ENCODE peak calls at places on chromosomes 7 and 10, in six cellular contexts. D is epithelial cell of proximal tubule, K is epithelial cell of esophagus, L is A549, F is neural crest cell, R is heart left ventricle. J is an unnamed sample.

GRCh38 chr7:140506788-140507464 is 27.6 kb upstream of the MKRN1 start:
- DNase-seq in D (no peak), K (peak; percentile 66), L (no peak), F (no peak), R (peak; percentile 84), J (peak; percentile 49)

GRCh38 chr7:43721193-43721806 is 8.0 kb downstream of the COA1 start:
- DNase-seq in D (no peak), K (peak; percentile 61), L (peak; percentile 23), F (no peak), R (no peak), J (no peak)

GRCh38 chr7:107262857-107263256 is 94.1 kb downstream of the HBP1 start:
- DNase-seq in D (no peak), K (no peak), L (no peak), F (no peak), R (no peak), J (no peak)

GRCh38 chr7:85719981-85720963 is 533.4 kb upstream of the SEMA3D start:
- DNase-seq in D (peak; percentile 46), K (peak; percentile 81), L (no peak), F (no peak), R (no peak), J (no peak)

GRCh38 chr7:34277016-34277800 is 371.9 kb downstream of the BMPER start:
- DNase-seq in D (no peak), K (peak; percentile 43), L (no peak), F (no peak), R (no peak), J (no peak)

GRCh38 chr10:124319926-124320391 is 98.8 kb downstream of the OAT start:
- DNase-seq in D (no peak), K (no peak), L (no peak), F (no peak), R (no peak), J (no peak)

GRCh38 chr10:123146013-123146891 is 1.7 kb upstream of the HMX2 start:
- DNase-seq in D (no peak), K (no peak), L (no peak), F (no peak), R (no peak), J (no peak)

GRCh38 chr7:1752771-1753562 is 82.9 kb downstream of the ELFN1 start:
- DNase-seq in D (no peak), K (no peak), L (no peak), F (no peak), R (no peak), J (no peak)

GRCh38 chr7:139776486-139777303 is 1.1 kb downstream of the HIPK2 start:
- DNase-seq in D (no peak), K (no peak), L (peak; percentile 52), F (peak; percentile 22), R (no peak), J (no peak)

GRCh38 chr10:111756541-111757061 is 427.0 kb downstream of the GPAM start:
- DNase-seq in D (no peak), K (peak; percentile 37), L (peak; percentile 1), F (peak; percentile 47), R (peak; percentile 27), J (peak; percentile 54)

GRCh38 chr7:121545418-121545817 is 149.3 kb upstream of the FAM3C start:
- DNase-seq in D (peak; percentile 69), K (peak; percentile 73), L (no peak), F (no peak), R (no peak), J (no peak)

GRCh38 chr10:75208177-75208576 is 2.4 kb upstream of the VDAC2 start:
- DNase-seq in D (no peak), K (peak; percentile 99), L (no peak), F (no peak), R (peak; percentile 32), J (no peak)

GRCh38 chr10:5283305-5284158 is 81.2 kb upstream of the UCN3 start:
- DNase-seq in D (peak; percentile 77), K (peak; percentile 74), L (peak; percentile 60), F (peak; percentile 23), R (peak; percentile 62), J (peak; percentile 11)

GRCh38 chr10:91247360-91248111 is 27.1 kb downstream of the PCGF5 start:
- DNase-seq in D (no peak), K (peak; percentile 14), L (no peak), F (no peak), R (no peak), J (no peak)

GRCh38 chr10:5977471-5978370 is at the start of gene IL15RA:
- DNase-seq in D (no peak), K (peak; percentile 68), L (peak; percentile 79), F (peak; percentile 49), R (peak; percentile 83), J (peak; percentile 58)

GRCh38 chr7:27175005-27175625 is 995 bp upstream of the HOXA10 start:
- DNase-seq in D (no peak), K (no peak), L (no peak), F (no peak), R (peak; percentile 15), J (peak; percentile 96)

GRCh38 chr7:94088560-94088959 is 84.4 kb upstream of the BET1 start:
- DNase-seq in D (no peak), K (no peak), L (no peak), F (no peak), R (no peak), J (no peak)

GRCh38 chr10:127715782-127716378 is 21.1 kb upstream of the FOXI2 start:
- DNase-seq in D (peak; percentile 4), K (peak; percentile 49), L (no peak), F (no peak), R (no peak), J (peak; percentile 21)
- TF ChIP-seq CTCF in D (peak; percentile 51), K (peak; percentile 30), L (peak; percentile 62), F (peak; percentile 78), R (peak; percentile 67), J (peak; percentile 60)

DNA sequence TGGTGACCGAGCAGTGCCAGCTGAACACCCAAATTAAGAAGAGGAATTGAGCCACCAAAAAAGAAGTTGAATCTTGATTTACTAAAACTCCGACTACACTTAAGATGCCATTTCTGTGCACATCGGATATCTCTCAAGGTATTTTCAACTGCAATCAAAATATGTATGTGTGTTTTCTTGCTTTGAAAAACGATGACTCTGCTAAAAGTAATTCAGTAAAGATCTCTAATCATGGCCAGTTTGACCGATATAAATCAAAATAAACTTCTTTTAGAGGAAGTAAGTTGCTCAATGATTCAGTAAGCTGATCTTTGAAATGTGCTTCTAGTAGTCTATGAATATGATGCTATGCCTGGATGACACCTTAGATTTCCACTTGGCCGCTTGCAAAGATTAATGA is 453.5 kb upstream of the TPK1 start:
- DNase-seq in D (no peak), K (no peak), L (no peak), F (no peak), R (no peak), J (no peak)
- TF ChIP-seq CTCF in D (no peak), K (no peak), L (no peak), F (no peak), R (no peak), J (no peak)

DNA sequence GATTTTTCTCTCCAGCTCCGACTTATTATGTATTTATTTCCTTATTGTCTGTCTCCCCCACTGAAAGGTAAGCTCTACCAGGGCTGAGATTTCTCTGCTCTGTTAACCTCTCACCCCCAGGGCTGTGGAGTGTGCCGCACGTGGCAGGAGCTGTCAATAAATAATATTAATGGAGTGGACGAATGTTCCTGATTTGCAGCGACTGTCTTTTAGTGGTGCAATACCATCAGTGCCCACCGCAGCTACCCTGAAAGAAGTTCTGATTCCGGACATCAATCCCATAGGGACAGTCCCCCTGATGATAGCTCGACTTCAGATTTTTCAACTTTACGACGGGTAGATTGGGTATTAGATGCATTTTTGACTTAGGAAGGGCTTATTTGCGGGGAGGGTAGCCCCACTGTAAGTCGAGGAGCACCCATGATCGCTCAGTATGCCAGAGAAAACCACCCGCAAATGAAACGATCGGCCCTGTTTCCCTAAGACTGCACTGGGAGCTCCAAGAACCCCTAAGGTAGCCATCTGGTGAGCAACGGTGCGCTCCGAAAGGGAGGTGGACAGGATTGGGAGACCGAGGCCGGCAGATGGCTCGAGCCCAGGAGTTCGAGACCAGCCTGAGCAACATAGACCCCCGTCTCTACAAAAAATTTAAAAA is 986 bp upstream of the PPP2R2D start:
- DNase-seq in D (no peak), K (no peak), L (peak; percentile 72), F (no peak), R (no peak), J (no peak)
- TF ChIP-seq CTCF in D (peak; percentile 15), K (no peak), L (no peak), F (peak; percentile 38), R (no peak), J (no peak)

GRCh38 chr10:13994932-13995331 is 335.8 kb downstream of the FRMD4A start:
- DNase-seq in D (no peak), K (no peak), L (no peak), F (no peak), R (no peak), J (no peak)
- TF ChIP-seq CTCF in D (peak; percentile 11), K (no peak), L (no peak), F (no peak), R (no peak), J (no peak)

GRCh38 chr10:69123747-69124557 is at the start of gene VPS26A:
- DNase-seq in D (peak; percentile 61), K (peak; percentile 99), L (peak; percentile 92), F (peak; percentile 98), R (peak; percentile 99), J (peak; percentile 88)
- TF ChIP-seq CTCF in D (peak; percentile 47), K (no peak), L (peak; percentile 58), F (no peak), R (peak; percentile 54), J (peak; percentile 14)

GRCh38 chr10:31087855-31088254 is 56.2 kb upstream of the ZNF438 start:
- DNase-seq in D (no peak), K (no peak), L (no peak), F (no peak), R (no peak), J (no peak)

GRCh38 chr10:31081937-31082635 is 50.4 kb upstream of the ZNF438 start:
- DNase-seq in D (no peak), K (no peak), L (no peak), F (no peak), R (no peak), J (no peak)

DNA sequence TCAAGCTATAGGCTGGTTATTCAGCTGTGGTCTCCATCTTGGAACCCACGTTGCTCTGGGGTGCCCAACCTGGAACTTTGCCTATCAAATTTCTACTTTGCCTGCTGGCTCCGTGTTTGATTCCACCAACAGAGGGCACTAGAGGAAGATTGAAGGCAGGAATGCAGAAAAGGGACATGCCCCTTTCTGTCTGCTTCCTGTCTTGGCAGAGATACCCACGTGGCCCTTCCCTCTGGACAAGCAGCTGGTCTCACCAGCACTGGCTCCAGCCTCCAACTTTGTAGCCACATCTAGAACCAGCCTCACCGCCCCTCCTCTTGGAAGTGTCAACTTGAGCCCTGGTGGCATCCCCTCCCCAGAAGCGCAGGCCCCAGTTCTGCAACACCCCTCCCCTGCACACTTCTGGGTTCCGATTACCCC is 52.1 kb upstream of the ZNF438 start:
- DNase-seq in D (no peak), K (peak; percentile 73), L (peak; percentile 51), F (peak; percentile 34), R (no peak), J (no peak)
- TF ChIP-seq CTCF in D (peak; percentile 78), K (peak; percentile 65), L (peak; percentile 37), F (peak; percentile 58), R (peak; percentile 63), J (peak; percentile 52)